ENCODE peak calls at places on chromosomes 4 and X, in six cellular contexts. B, D, H, Q, W and I are unnamed samples. For H3K9me3, the result is how much of the 10 kb centered on the place peaks cover.

GRCh38 chr4:129264008-129264657 is 168.2 kb downstream of the C4orf33 start:
- DNase-seq in D (no peak), H (no peak), W (no peak), Q (no peak), B (no peak), I (peak)

GRCh38 chrX:107818900-107819521 is 6.7 kb upstream of the MID2 start:
- DNase-seq in Q (no peak), D (no peak), B (no peak), W (peak), H (no peak), I (no peak)

GRCh38 chr4:162485486-162485885 is 321.7 kb upstream of the FSTL5 start:
- DNase-seq in Q (no peak), B (peak), D (no peak), W (no peak), H (peak), I (no peak)

GRCh38 chrX:118534716-118535493 is 39.3 kb downstream of the DOCK11 start:
- DNase-seq in D (no peak), H (no peak), B (peak), W (peak), Q (no peak), I (no peak)

GRCh38 chrX:24491741-24492140 is 26.7 kb downstream of the PDK3 start:
- DNase-seq in W (no peak), H (peak), Q (no peak), B (no peak), D (no peak), I (no peak)

GRCh38 chr4:56613101-56613862 is 67.8 kb downstream of the HOPX start:
- DNase-seq in H (peak), B (peak), W (no peak), D (no peak), Q (peak), I (no peak)

GRCh38 chrX:104195489-104196084 is 29.3 kb downstream of the FAM199X start:
- DNase-seq in W (peak), B (peak), D (peak), Q (peak), H (peak), I (peak)

GRCh38 chr4:189823611-189824010 is 117.1 kb upstream of the FRG1 start:
- DNase-seq in Q (no peak), B (no peak), W (no peak), H (no peak), D (no peak), I (no peak)

GRCh38 chr4:94976371-94977011 is 218.7 kb downstream of the BMPR1B start:
- DNase-seq in D (no peak), B (peak), H (peak), W (no peak), Q (no peak), I (no peak)

GRCh38 chr4:73620115-73620792 is at the start of gene RASSF6:
- DNase-seq in B (no peak), W (peak), D (peak), H (peak), Q (peak), I (peak)

GRCh38 chrX:30302957-30303356 is 6.2 kb downstream of the NR0B1 start:
- DNase-seq in W (peak), Q (no peak), B (peak), D (no peak), H (peak), I (no peak)

GRCh38 chrX:44953734-44954502 is 80.9 kb downstream of the KDM6A start:
- DNase-seq in D (no peak), Q (no peak), H (peak), W (no peak), B (no peak), I (no peak)

GRCh38 chrX:44952329-44953027 is 79.5 kb downstream of the KDM6A start:
- DNase-seq in D (no peak), B (no peak), Q (no peak), W (no peak), H (no peak), I (no peak)

GRCh38 chrX:44949125-44949524 is 76.1 kb downstream of the KDM6A start:
- DNase-seq in Q (no peak), W (no peak), H (no peak), B (no peak), D (no peak), I (no peak)

GRCh38 chrX:44954562-44954961 is 81.6 kb downstream of the KDM6A start:
- DNase-seq in B (no peak), W (no peak), H (peak), D (no peak), Q (no peak), I (no peak)

DNA sequence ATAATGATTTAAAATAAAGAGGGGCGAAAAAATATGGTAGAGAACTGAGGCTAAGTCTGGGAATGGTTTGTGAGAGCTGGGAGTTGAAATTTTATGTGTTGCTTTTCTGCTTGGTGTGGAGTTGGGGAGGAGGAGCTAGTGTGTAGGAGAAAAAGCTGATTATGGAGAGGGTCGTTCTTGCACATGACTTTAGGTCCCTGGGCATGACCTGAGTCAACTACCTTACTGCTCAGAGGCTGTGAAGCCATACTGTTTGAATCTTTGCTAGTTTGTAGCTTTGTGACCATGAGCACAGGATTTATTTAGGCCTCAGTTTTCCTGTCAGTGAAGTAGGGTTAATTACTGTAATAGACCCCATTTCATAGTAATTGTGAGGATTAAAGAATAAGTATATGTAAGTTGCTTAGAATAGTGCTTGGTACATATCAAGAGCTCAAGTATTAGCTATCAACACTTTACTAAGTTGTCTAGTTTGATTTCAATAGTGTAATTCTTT is 78.6 kb downstream of the KDM6A start:
- DNase-seq in Q (no peak), W (no peak), B (no peak), D (no peak), H (no peak), I (no peak)
- H3K9me3 ChIP-seq in Q (under half), W (under half), B (under half), D (under half), H (under half), I (under half)

DNA sequence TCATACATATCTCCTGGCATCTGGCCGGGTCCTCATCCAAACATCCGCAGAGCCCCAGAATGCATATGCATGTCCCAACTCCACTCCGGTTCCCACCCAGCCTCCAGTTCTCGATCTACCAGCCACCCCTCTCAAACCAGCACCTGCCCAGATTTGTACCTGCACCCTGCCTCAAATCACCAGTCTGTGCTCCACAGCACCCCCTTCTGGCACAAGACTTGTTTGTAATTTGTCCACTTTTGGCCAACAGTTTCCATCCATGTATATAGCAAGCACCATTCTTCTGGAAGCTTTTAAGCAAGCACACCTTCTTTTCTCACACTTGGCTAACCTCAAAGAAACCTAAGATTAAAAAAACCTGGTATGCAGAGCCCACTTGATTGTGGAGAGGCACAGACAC is 644.1 kb downstream of the MID1IP1 start:
- DNase-seq in Q (no peak), D (no peak), H (peak), W (peak), B (no peak), I (peak)
- TF ChIP-seq EZH2phosphoT487 in Q (no peak), D (no peak), H (no peak), W (no peak), B (no peak), I (no peak)

DNA sequence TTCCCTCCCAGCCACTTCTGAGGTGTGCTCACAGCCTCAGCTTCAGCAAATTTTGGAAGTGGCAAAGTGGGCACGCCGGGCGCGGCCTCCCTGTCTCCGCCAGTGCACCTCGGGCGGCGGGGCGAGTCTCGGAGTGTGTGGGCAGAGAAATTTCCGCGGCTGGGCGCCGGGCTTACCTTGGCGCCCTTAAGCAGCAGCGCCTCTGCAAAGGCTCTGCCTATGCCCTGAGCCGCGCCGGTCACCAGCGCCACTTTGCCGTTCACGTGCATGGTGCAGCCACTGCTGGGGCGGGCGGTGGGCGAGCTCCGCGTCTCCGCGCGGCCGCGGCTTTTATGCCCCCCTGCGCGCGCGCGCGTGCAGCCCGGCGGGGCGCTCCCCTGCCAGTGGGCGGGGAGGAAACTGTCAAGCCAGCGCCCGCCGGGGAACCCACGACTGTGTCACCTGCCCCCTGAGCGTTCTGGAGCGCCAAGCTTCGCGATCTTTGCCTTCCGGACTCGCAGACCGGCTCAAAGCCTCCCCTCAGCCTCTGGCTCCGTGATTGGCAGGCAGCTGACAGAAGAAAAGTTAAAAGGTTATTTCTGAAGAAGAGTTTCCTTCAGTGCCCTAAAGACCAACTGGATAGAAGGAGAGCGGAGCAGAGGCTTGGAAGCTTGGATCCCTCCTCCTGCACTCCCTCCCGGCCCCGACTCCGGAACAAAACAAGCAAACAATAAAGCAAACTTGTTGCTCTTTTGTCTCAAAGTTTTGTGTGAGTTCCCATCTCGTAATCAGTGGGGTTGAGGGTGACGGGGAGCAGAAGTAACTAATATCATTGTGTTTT is at the start of gene HPGD:
- DNase-seq in W (peak), B (peak), H (peak), Q (peak), D (no peak), I (peak)
- TF ChIP-seq EZH2 in W (peak), B (peak), H (no peak), Q (no peak), D (no peak), I (no peak)

DNA sequence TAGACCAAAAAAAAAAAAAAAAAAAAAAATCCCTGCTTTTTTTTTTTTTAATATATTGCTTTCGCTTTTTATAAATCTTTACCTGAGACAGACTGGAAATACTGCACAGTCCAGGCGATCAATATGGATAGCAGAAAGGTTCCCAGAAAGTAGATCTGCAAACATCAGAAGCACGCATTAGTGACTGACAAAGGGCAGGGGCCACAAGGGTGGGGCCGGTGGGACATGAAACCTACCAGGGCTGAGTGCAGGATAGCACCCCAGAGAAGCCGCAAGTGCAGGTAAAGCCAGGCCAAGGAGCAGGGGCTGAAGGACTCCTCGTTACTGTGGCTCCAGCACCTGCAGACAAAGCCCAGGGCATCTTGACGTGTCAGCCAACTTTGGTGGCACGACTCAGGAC is 101.8 kb downstream of the SLC34A2 start:
- DNase-seq in H (no peak), W (no peak), B (no peak), D (no peak), Q (no peak), I (no peak)
- H3K9me3 ChIP-seq in H (under half), W (under half), B (under half), D (under half), Q (under half), I (under half)

GRCh38 chrX:68698955-68699354 is 51.5 kb downstream of the STARD8 start:
- DNase-seq in B (no peak), D (no peak), H (no peak), Q (peak), W (no peak), I (no peak)
- TF ChIP-seq EZH2phosphoT487 in B (no peak), D (no peak), H (no peak), Q (no peak), W (no peak), I (no peak)

GRCh38 chrX:137428251-137428661 is 137.7 kb upstream of the ZIC3 start:
- DNase-seq in B (peak), Q (no peak), H (no peak), W (peak), D (no peak), I (no peak)

GRCh38 chrX:137427813-137428212 is 138.1 kb upstream of the ZIC3 start:
- DNase-seq in H (no peak), Q (no peak), B (peak), D (no peak), W (peak), I (no peak)

GRCh38 chrX:137430301-137430700 is 135.6 kb upstream of the ZIC3 start:
- DNase-seq in B (no peak), D (no peak), H (no peak), W (no peak), Q (no peak), I (no peak)

GRCh38 chrX:137427061-137427778 is 138.7 kb upstream of the ZIC3 start:
- DNase-seq in H (no peak), D (no peak), Q (no peak), W (peak), B (no peak), I (no peak)

DNA sequence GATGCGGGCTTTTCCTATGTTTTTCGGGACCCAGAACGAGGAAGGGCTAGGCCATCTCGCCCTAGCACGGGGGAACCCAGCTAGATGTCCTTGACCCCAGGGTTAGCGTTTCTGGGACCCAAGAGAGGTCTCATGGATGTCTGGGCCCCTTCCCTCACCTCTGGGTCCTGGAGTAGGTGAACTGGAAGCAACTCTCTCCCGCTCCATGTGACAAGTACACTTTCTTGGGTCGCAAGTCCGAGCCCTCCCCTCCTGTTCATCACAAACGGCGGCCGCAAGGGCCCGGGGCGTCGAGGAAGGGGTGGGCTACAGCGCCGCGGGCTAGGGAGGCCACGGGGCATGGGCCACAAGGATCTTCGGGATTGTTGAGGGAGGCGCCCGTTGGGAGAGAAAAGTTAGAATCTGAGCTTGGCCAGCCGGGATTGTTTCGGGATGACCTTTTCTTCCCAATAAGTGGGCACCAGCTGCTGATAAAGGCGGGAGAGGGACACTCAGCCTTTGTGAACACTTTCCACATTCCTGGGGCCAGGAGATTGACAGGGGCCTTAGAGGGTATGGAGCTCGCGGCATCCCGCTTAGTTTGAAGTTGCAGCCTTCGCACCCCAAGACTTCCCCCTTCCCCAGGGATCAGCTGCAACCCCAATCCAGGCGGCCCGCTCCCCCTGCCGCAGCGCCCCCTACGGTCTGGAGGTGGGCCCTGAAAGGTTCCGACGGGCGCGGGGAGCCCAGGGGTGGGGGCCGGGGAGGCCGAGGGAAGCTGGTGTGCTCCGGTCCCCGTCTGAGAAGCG is 137.0 kb upstream of the ZIC3 start:
- DNase-seq in W (peak), D (no peak), Q (no peak), B (no peak), H (no peak), I (no peak)
- TF ChIP-seq EZH2 in W (no peak), D (no peak), Q (peak), B (no peak), H (no peak), I (no peak)

DNA sequence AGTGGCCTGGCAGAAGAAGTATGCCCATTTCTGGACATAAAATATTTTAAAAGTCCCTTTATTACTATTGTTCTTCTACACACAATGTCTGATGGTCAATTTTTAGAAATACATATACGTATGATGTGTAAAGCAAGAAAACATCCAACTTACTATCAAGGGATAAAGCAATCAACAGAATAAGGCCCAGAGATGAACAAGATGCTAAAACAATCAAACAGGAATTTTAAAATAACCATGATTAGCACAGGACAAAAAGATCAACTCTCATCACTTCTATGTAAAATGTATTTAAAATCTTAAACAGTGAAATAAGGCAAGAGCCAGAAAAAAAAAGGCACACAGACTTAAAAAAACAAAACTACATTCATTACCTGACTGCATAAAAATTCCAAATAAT is 60.9 kb downstream of the MTNR1A start:
- DNase-seq in D (no peak), B (no peak), W (no peak), Q (no peak), H (no peak), I (no peak)
- H3K9me3 ChIP-seq in D (under half), B (under half), W (under half), Q (under half), H (under half), I (under half)

DNA sequence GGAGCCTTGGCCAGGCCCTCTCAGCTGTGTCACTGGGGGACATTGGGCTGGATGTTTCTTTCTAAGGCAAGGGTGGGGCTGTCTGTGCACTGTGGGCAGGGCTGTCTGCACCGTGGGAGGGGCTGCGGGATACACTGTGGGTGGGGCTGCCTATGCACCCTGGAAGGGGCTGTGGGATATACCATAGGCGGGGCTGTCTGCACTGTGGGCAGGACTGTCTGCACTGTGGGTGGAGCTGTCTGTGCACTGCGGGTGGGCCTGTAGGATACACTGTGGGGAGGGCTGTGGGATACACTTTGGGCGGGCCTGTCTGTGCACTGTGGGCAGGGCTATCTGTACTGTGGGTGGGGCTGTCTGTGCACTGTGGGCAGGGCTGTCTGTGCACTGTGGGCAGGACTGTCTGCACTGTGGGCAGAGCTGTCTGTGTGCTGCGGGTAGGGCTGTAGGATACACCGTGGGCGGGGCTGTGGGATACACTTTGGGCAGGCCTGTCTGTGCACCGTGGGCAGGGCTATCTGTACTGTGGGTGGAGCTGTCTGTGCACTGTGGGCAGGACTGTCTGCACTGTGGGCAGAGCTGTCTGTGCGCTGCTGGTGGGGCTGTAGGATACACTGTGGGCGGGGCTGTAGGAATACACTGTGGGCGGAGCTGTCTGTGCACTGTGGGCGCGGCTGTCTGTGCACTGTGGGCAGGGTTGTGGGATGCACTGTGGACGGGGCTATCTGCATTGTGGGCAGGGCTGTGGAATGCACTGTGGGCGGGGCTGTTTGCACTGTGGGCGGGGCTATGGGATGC is 31.1 kb downstream of the ACOX3 start:
- DNase-seq in D (no peak), Q (no peak), B (peak), W (no peak), H (peak), I (no peak)
- TF ChIP-seq EZH2phosphoT487 in D (no peak), Q (no peak), B (no peak), W (no peak), H (no peak), I (no peak)